ENCODE peak calls at places on chromosomes 16 and 17, in four cellular contexts. I is HS-5; Z is activated T-helper 1 cell treated with anti-CD3 and anti-CD28 coated beads, Interleukin-12 subunit alpha, Interleukin-12 subunit beta, Interleukin-2, Interleukin-4 antibody, amounts not matched to agents 30 ng/mL and 10 ng/mL and 1 ng/mL, durations not matched to agents 14 hours and 24 hours and 36 hours; F is GM10248. T is an unnamed sample.

GRCh38 chr17:78991017-78991783 is 11.5 kb upstream of the LGALS3BP start:
- DNase-seq in I (no peak), F (no peak), Z (no peak), T (no peak)

GRCh38 chr17:44820631-44821196 is 9.4 kb downstream of the GJC1 start:
- DNase-seq in Z (no peak), I (peak), F (no peak), T (no peak)

GRCh38 chr17:35192708-35193107 is 1.5 kb downstream of the SLC35G3 start:
- DNase-seq in F (no peak), Z (no peak), I (no peak), T (no peak)

GRCh38 chr16:17377360-17378324 is 93.1 kb downstream of the XYLT1 start:
- DNase-seq in Z (no peak), I (no peak), F (peak), T (no peak)

GRCh38 chr16:2015947-2016208 is 3.7 kb upstream of the NPW start:
- DNase-seq in I (no peak), Z (no peak), F (no peak), T (no peak)

GRCh38 chr17:64355536-64356303 is 34.9 kb downstream of the PECAM1 start:
- DNase-seq in Z (no peak), F (no peak), I (peak), T (no peak)

GRCh38 chr17:60586288-60586974 is 13.6 kb upstream of the PPM1D start:
- DNase-seq in I (no peak), F (no peak), Z (no peak), T (no peak)

GRCh38 chr16:67844441-67844840 is 2.3 kb upstream of the NUTF2 start:
- DNase-seq in F (no peak), Z (no peak), I (no peak), T (no peak)

GRCh38 chr16:29310852-29311314 is 95.6 kb downstream of the NPIPB11 start:
- DNase-seq in Z (no peak), F (no peak), I (no peak), T (no peak)

GRCh38 chr17:39094607-39095308 is 56.7 kb downstream of the PLXDC1 start:
- DNase-seq in Z (no peak), F (no peak), I (no peak), T (no peak)

GRCh38 chr17:69223809-69224208 is 4.8 kb downstream of the ABCA10 start:
- DNase-seq in F (peak), Z (no peak), I (no peak), T (no peak)

GRCh38 chr17:49913226-49914095 is 55.5 kb upstream of the DLX4 start:
- DNase-seq in Z (no peak), I (peak), F (no peak), T (no peak)

GRCh38 chr16:4787627-4788482 is at the start of gene SEPTIN12:
- DNase-seq in Z (no peak), F (no peak), I (no peak), T (no peak)

GRCh38 chr17:80254396-80255241 is 6.0 kb upstream of the RNF213 start:
- DNase-seq in I (peak), F (peak), Z (peak), T (peak)

GRCh38 chr16:57528499-57529323 is 7.7 kb downstream of the CCDC102A start:
- DNase-seq in F (no peak), Z (no peak), I (no peak), T (no peak)

GRCh38 chr16:89144681-89145080 is 26.9 kb upstream of the CDH15 start:
- DNase-seq in Z (no peak), I (no peak), F (no peak), T (no peak)

GRCh38 chr17:17075037-17075755 is 32.9 kb downstream of the MPRIP start:
- DNase-seq in Z (no peak), F (no peak), I (no peak), T (no peak)

GRCh38 chr17:60525624-60526514 is at the start of gene APPBP2:
- DNase-seq in Z (peak), F (peak), I (peak), T (peak)

GRCh38 chr17:67443931-67444597 is 67.0 kb downstream of the PITPNC1 start:
- DNase-seq in I (no peak), F (no peak), Z (no peak), T (no peak)

GRCh38 chr16:88619859-88620655 is 18.3 kb upstream of the IL17C start:
- DNase-seq in F (no peak), Z (peak), I (no peak), T (peak)

GRCh38 chr17:62704381-62704971 is 77.0 kb downstream of the MRC2 start:
- DNase-seq in Z (no peak), F (no peak), I (no peak), T (no peak)